ENCODE peak calls at places on chromosomes 4 and X, in nine cellular contexts. K, U, X, E, S, B, A, I and M are unnamed samples.

GRCh38 chrX:138775501-138775900 is 64.0 kb upstream of the FGF13 start:
- DNase-seq in I (no peak), S (no peak), U (no peak), K (no peak), E (no peak), B (no peak), A (no peak), X (peak), M (peak)

GRCh38 chr4:30714408-30715031 is 5.6 kb upstream of the PCDH7 start:
- DNase-seq in E (no peak), S (no peak), B (peak), U (no peak), X (peak), K (peak), I (no peak), A (peak), M (peak)

GRCh38 chr4:7396186-7396585 is 38.5 kb downstream of the PSAPL1 start:
- DNase-seq in I (no peak), X (no peak), K (no peak), B (no peak), A (no peak), U (peak), S (no peak), E (no peak), M (no peak)

GRCh38 chr4:143337600-143338287 is 1.1 kb downstream of the GAB1 start:
- DNase-seq in B (peak), I (peak), A (peak), E (peak), K (peak), U (peak), S (peak), X (peak), M (no peak)

GRCh38 chr4:67327245-67327860 is 217.9 kb downstream of the CENPC start:
- DNase-seq in A (peak), U (peak), E (no peak), X (peak), S (peak), B (peak), K (no peak), I (peak), M (peak)

GRCh38 chr4:5730993-5731975 is 20.3 kb downstream of the EVC start:
- DNase-seq in I (no peak), S (no peak), K (no peak), A (no peak), X (no peak), B (no peak), U (no peak), E (peak), M (no peak)

GRCh38 chr4:83329521-83330105 is 5.0 kb downstream of the HPSE start:
- DNase-seq in K (no peak), S (no peak), U (no peak), X (peak), E (no peak), I (no peak), B (no peak), A (no peak), M (no peak)

GRCh38 chrX:38774249-38774648 is 27.0 kb upstream of the MID1IP1 start:
- DNase-seq in K (no peak), E (no peak), U (no peak), X (peak), B (no peak), A (no peak), S (no peak), I (no peak), M (no peak)

GRCh38 chr4:71268156-71268555 is 70.7 kb upstream of the SLC4A4 start:
- DNase-seq in B (no peak), X (peak), U (no peak), K (no peak), I (no peak), S (no peak), E (no peak), A (no peak), M (no peak)

GRCh38 chrX:41982966-41983365 is 59.6 kb upstream of the CASK start:
- DNase-seq in U (no peak), K (no peak), E (no peak), I (no peak), S (no peak), B (no peak), A (no peak), X (no peak), M (no peak)

GRCh38 chr4:167114416-167114971 is 119.8 kb downstream of the SPOCK3 start:
- DNase-seq in B (no peak), U (no peak), S (no peak), E (no peak), A (no peak), X (no peak), K (no peak), I (no peak), M (no peak)

GRCh38 chr4:37463033-37463432 is 218.5 kb downstream of the NWD2 start:
- DNase-seq in U (no peak), X (no peak), E (no peak), I (no peak), K (no peak), B (no peak), A (no peak), S (no peak), M (no peak)

GRCh38 chrX:15781964-15782711 is 8.1 kb upstream of the ZRSR2 start:
- DNase-seq in I (peak), E (no peak), K (no peak), B (no peak), S (no peak), X (no peak), U (no peak), A (peak), M (peak)

GRCh38 chrX:130758072-130758471 is 144.9 kb downstream of the ENOX2 start:
- DNase-seq in X (peak), U (no peak), E (no peak), I (no peak), K (no peak), B (no peak), S (no peak), A (no peak), M (no peak)

GRCh38 chrX:40570346-40571093 is 10.2 kb upstream of the ATP6AP2 start:
- DNase-seq in S (no peak), U (no peak), I (no peak), E (no peak), A (peak), B (no peak), K (no peak), X (no peak), M (peak)

GRCh38 chr4:189202182-189202868 is 738.3 kb upstream of the FRG1 start:
- DNase-seq in A (peak), E (peak), B (peak), X (peak), K (peak), U (no peak), S (peak), I (no peak), M (peak)

GRCh38 chr4:166042510-166043055 is 169.5 kb downstream of the TLL1 start:
- DNase-seq in A (no peak), S (no peak), X (peak), E (no peak), B (no peak), U (no peak), K (no peak), I (no peak), M (no peak)

GRCh38 chr4:7754565-7755262 is 184.9 kb downstream of the AFAP1 start:
- DNase-seq in I (no peak), X (no peak), K (no peak), B (no peak), E (peak), U (no peak), A (no peak), S (no peak), M (no peak)

GRCh38 chrX:5869786-5870185 is 358.9 kb downstream of the NLGN4X start:
- DNase-seq in I (no peak), K (no peak), A (no peak), S (no peak), B (no peak), U (no peak), X (no peak), E (no peak), M (no peak)

GRCh38 chrX:10750581-10750980 is 130.2 kb upstream of the MID1 start:
- DNase-seq in A (no peak), K (no peak), S (no peak), B (no peak), X (no peak), E (no peak), U (no peak), I (no peak), M (no peak)

GRCh38 chrX:151870603-151871002 is 42.1 kb upstream of the MAGEA4 start:
- DNase-seq in B (no peak), S (no peak), X (peak), A (no peak), K (no peak), U (no peak), E (no peak), I (no peak), M (no peak)

GRCh38 chr4:83217721-83218522 is 66.7 kb downstream of the COQ2 start:
- DNase-seq in I (peak), S (no peak), K (no peak), B (peak), A (peak), E (no peak), U (no peak), X (no peak), M (peak)

GRCh38 chr4:89814362-89814761 is 22.6 kb downstream of the SNCA start:
- DNase-seq in K (no peak), E (no peak), X (no peak), B (no peak), S (no peak), U (no peak), A (no peak), I (no peak), M (no peak)

GRCh38 chr4:82842593-82842992 is 44.0 kb upstream of the SCD5 start:
- DNase-seq in K (no peak), X (no peak), E (no peak), B (no peak), S (no peak), A (no peak), I (no peak), U (no peak), M (no peak)

GRCh38 chrX:110286126-110286525 is 31.8 kb downstream of the AMMECR1 start:
- DNase-seq in E (no peak), K (no peak), B (no peak), S (no peak), A (no peak), I (no peak), U (no peak), X (peak), M (no peak)

GRCh38 chr4:3862640-3863420 is 96.6 kb downstream of the ADRA2C start:
- DNase-seq in A (no peak), B (no peak), K (peak), S (no peak), I (no peak), E (peak), X (no peak), U (no peak), M (no peak)

GRCh38 chrX:131907488-131908314 is 115.4 kb upstream of the STK26 start:
- DNase-seq in K (no peak), B (no peak), E (no peak), I (no peak), S (no peak), U (no peak), A (no peak), X (no peak), M (no peak)

GRCh38 chr4:155403886-155404285 is 27.1 kb upstream of the MAP9 start:
- DNase-seq in E (no peak), B (no peak), S (no peak), U (no peak), A (no peak), I (no peak), K (no peak), X (peak), M (no peak)

GRCh38 chr4:139457318-139457717 is 3.4 kb downstream of the RAB33B start:
- DNase-seq in I (no peak), U (no peak), A (no peak), E (no peak), K (no peak), S (no peak), B (no peak), X (peak), M (no peak)

GRCh38 chr4:185640809-185641675 is 105.7 kb upstream of the PDLIM3 start:
- DNase-seq in U (no peak), B (no peak), E (no peak), S (no peak), I (no peak), X (peak), A (no peak), K (no peak), M (peak)

GRCh38 chr4:39994356-39994755 is 16.6 kb upstream of the PDS5A start:
- DNase-seq in U (no peak), K (no peak), X (no peak), I (no peak), B (no peak), S (no peak), E (no peak), A (no peak), M (no peak)

GRCh38 chr4:169272265-169272886 is 1.6 kb upstream of the SH3RF1 start:
- DNase-seq in U (no peak), S (no peak), E (no peak), X (peak), K (no peak), I (no peak), A (no peak), B (no peak), M (peak)

GRCh38 chr4:152591876-152592275 is 56.0 kb upstream of the FBXW7 start:
- DNase-seq in I (no peak), E (no peak), A (no peak), S (no peak), X (no peak), B (no peak), U (no peak), K (no peak), M (no peak)

GRCh38 chr4:110953898-110954297 is 331.0 kb upstream of the PITX2 start:
- DNase-seq in U (no peak), B (no peak), K (no peak), A (no peak), E (no peak), X (no peak), I (no peak), S (no peak), M (no peak)

GRCh38 chr4:40918330-40918729 is 168.6 kb downstream of the NSUN7 start:
- DNase-seq in X (peak), A (no peak), I (no peak), B (peak), E (no peak), S (peak), K (peak), U (peak), M (no peak)

GRCh38 chrX:155865193-155865592 is 16.0 kb upstream of the VAMP7 start:
- DNase-seq in X (no peak), K (no peak), I (no peak), A (no peak), U (no peak), E (no peak), B (no peak), S (no peak), M (no peak)

GRCh38 chr4:119087121-119087520 is 48.5 kb upstream of the MYOZ2 start:
- DNase-seq in B (no peak), A (no peak), K (no peak), I (no peak), U (no peak), X (peak), S (no peak), E (no peak), M (no peak)

GRCh38 chr4:32025840-32026459 is 1305.8 kb downstream of the PCDH7 start:
- DNase-seq in A (no peak), E (no peak), K (no peak), U (no peak), I (no peak), S (no peak), X (peak), B (no peak), M (no peak)

GRCh38 chrX:86023806-86024205 is 23.6 kb downstream of the CHM start:
- DNase-seq in A (no peak), E (no peak), X (no peak), K (no peak), U (no peak), B (no peak), I (no peak), S (no peak), M (no peak)

DNA sequence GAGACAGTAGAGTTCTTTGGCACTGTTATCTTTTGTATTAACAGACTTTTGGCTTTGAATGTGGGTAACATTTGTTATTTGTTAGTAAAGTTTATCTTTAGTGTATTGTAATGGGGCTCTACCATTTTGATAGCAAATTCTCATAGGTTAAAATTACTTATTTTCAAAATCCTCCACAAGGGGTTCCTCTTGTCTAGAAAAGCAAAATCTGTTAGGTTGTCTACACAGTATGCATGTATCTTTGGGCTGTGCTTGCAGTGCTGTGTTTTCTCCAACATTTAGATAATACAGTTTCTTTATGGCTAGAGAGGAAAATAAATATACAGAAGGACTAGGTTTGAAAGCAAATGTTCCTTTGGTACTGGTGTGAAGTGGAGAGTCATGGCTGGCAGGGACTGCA is 40.2 kb downstream of the POLR2B start:
- DNase-seq in A (no peak), E (no peak), S (no peak), X (no peak), I (no peak), B (no peak), U (no peak), K (no peak), M (no peak)
- TF ChIP-seq CTCF in A (no peak), E (no peak), S (no peak), X (peak), I (no peak), B (no peak), U (no peak), K (peak), M (no peak)

GRCh38 chr4:132614682-132615081 is 534.4 kb upstream of the PCDH10 start:
- DNase-seq in B (no peak), S (no peak), X (no peak), U (no peak), K (no peak), E (no peak), I (no peak), A (no peak), M (no peak)
- TF ChIP-seq CTCF in B (no peak), S (no peak), X (peak), U (peak), K (peak), E (no peak), I (no peak), A (peak), M (no peak)

DNA sequence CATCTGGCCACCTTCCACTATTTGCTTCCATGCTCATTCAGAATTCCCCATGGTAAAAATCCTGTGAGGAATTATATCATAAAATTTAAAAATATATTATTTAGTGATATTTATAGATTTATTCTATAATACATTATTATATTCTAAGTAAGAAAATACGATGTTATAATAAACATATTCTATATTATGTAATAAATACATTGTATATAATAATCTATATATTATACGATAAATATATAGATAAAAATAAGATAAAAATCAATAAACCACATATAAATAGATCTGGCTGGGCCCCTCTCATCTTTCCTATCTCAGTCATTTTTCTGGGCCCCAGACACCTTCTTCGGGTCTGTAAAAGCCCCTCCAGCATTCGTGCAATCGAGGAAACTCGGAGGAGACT is 68.5 kb downstream of the DCTD start:
- DNase-seq in A (no peak), B (no peak), X (no peak), K (no peak), I (no peak), S (no peak), U (no peak), E (no peak), M (no peak)
- TF ChIP-seq CTCF in A (no peak), B (no peak), X (no peak), K (no peak), I (no peak), S (no peak), U (no peak), E (no peak), M (no peak)

GRCh38 chr4:154024097-154024496 is 235.2 kb upstream of the SFRP2 start:
- DNase-seq in B (no peak), U (no peak), S (no peak), K (no peak), E (no peak), I (no peak), A (peak), X (no peak), M (no peak)
- TF ChIP-seq CTCF in B (no peak), U (no peak), S (no peak), K (peak), E (no peak), I (no peak), A (no peak), X (peak), M (no peak)